ENCODE peak calls at places on chromosomes 3 and 15, in eight cellular contexts. One of them, this sample, is unnamed.

GRCh38 chr3:194691481-194692281 is 6.0 kb downstream of the FAM43A start:
- DNase-seq in MM.1S: no peak
- DNase-seq in mammary epithelial cell: no peak
- DNase-seq in activated B cell treated with CpG ODN at 0.5 μM for 24 hours: peak
- DNase-seq in colonic mucosa: no peak
- DNase-seq in HFF-Myc: no peak
- DNase-seq in AG09309: no peak
- DNase-seq in cardiac fibroblast: peak
- DNase-seq in this sample: no peak

GRCh38 chr3:186315581-186316354 is 46.3 kb downstream of the DGKG start:
- DNase-seq in MM.1S: no peak
- DNase-seq in mammary epithelial cell: no peak
- DNase-seq in activated B cell treated with CpG ODN at 0.5 μM for 24 hours: no peak
- DNase-seq in colonic mucosa: no peak
- DNase-seq in HFF-Myc: no peak
- DNase-seq in AG09309: no peak
- DNase-seq in cardiac fibroblast: peak
- DNase-seq in this sample: peak

GRCh38 chr3:37321260-37321852 is 147.0 kb upstream of the LRRFIP2 start:
- DNase-seq in MM.1S: no peak
- DNase-seq in mammary epithelial cell: no peak
- DNase-seq in activated B cell treated with CpG ODN at 0.5 μM for 24 hours: no peak
- DNase-seq in colonic mucosa: no peak
- DNase-seq in HFF-Myc: no peak
- DNase-seq in AG09309: no peak
- DNase-seq in cardiac fibroblast: peak
- DNase-seq in this sample: no peak

GRCh38 chr15:83598031-83598430 is 55.9 kb upstream of the ADAMTSL3 start:
- DNase-seq in MM.1S: no peak
- DNase-seq in mammary epithelial cell: no peak
- DNase-seq in activated B cell treated with CpG ODN at 0.5 μM for 24 hours: no peak
- DNase-seq in colonic mucosa: no peak
- DNase-seq in HFF-Myc: no peak
- DNase-seq in AG09309: no peak
- DNase-seq in cardiac fibroblast: no peak
- DNase-seq in this sample: no peak

GRCh38 chr3:45529697-45530096 is 64.9 kb upstream of the LIMD1 start:
- DNase-seq in MM.1S: no peak
- DNase-seq in mammary epithelial cell: peak
- DNase-seq in activated B cell treated with CpG ODN at 0.5 μM for 24 hours: no peak
- DNase-seq in colonic mucosa: no peak
- DNase-seq in HFF-Myc: no peak
- DNase-seq in AG09309: no peak
- DNase-seq in cardiac fibroblast: no peak
- DNase-seq in this sample: no peak

GRCh38 chr15:69337133-69337532 is 38.4 kb downstream of the PAQR5 start:
- DNase-seq in MM.1S: no peak
- DNase-seq in mammary epithelial cell: no peak
- DNase-seq in activated B cell treated with CpG ODN at 0.5 μM for 24 hours: no peak
- DNase-seq in colonic mucosa: no peak
- DNase-seq in HFF-Myc: peak
- DNase-seq in AG09309: peak
- DNase-seq in cardiac fibroblast: peak
- DNase-seq in this sample: peak

GRCh38 chr3:7740458-7740857 is 761.2 kb upstream of the LMCD1 start:
- DNase-seq in MM.1S: no peak
- DNase-seq in mammary epithelial cell: no peak
- DNase-seq in activated B cell treated with CpG ODN at 0.5 μM for 24 hours: no peak
- DNase-seq in colonic mucosa: no peak
- DNase-seq in HFF-Myc: no peak
- DNase-seq in AG09309: no peak
- DNase-seq in cardiac fibroblast: no peak
- DNase-seq in this sample: no peak

GRCh38 chr15:87362531-87362930 is 894.0 kb downstream of the NTRK3 start:
- DNase-seq in MM.1S: no peak
- DNase-seq in mammary epithelial cell: peak
- DNase-seq in activated B cell treated with CpG ODN at 0.5 μM for 24 hours: no peak
- DNase-seq in colonic mucosa: no peak
- DNase-seq in HFF-Myc: no peak
- DNase-seq in AG09309: no peak
- DNase-seq in cardiac fibroblast: peak
- DNase-seq in this sample: no peak

GRCh38 chr15:60761505-60761845 is 282.5 kb upstream of the ICE2 start:
- DNase-seq in MM.1S: no peak
- DNase-seq in mammary epithelial cell: no peak
- DNase-seq in activated B cell treated with CpG ODN at 0.5 μM for 24 hours: no peak
- DNase-seq in colonic mucosa: no peak
- DNase-seq in HFF-Myc: no peak
- DNase-seq in AG09309: no peak
- DNase-seq in cardiac fibroblast: no peak
- DNase-seq in this sample: no peak

GRCh38 chr3:115293321-115293720 is 146.2 kb upstream of the ZBTB20 start:
- DNase-seq in MM.1S: no peak
- DNase-seq in mammary epithelial cell: no peak
- DNase-seq in activated B cell treated with CpG ODN at 0.5 μM for 24 hours: no peak
- DNase-seq in colonic mucosa: no peak
- DNase-seq in HFF-Myc: no peak
- DNase-seq in AG09309: no peak
- DNase-seq in cardiac fibroblast: no peak
- DNase-seq in this sample: no peak

GRCh38 chr3:187719628-187720336 is 17.4 kb upstream of the RTP2 start:
- DNase-seq in MM.1S: no peak
- DNase-seq in mammary epithelial cell: no peak
- DNase-seq in activated B cell treated with CpG ODN at 0.5 μM for 24 hours: no peak
- DNase-seq in colonic mucosa: no peak
- DNase-seq in HFF-Myc: no peak
- DNase-seq in AG09309: no peak
- DNase-seq in cardiac fibroblast: no peak
- DNase-seq in this sample: no peak

GRCh38 chr3:55631766-55632331 is 144.7 kb upstream of the WNT5A start:
- DNase-seq in MM.1S: no peak
- DNase-seq in mammary epithelial cell: no peak
- DNase-seq in activated B cell treated with CpG ODN at 0.5 μM for 24 hours: no peak
- DNase-seq in colonic mucosa: no peak
- DNase-seq in HFF-Myc: no peak
- DNase-seq in AG09309: no peak
- DNase-seq in cardiac fibroblast: no peak
- DNase-seq in this sample: no peak

GRCh38 chr3:55630921-55631299 is 143.8 kb upstream of the WNT5A start:
- DNase-seq in MM.1S: no peak
- DNase-seq in mammary epithelial cell: no peak
- DNase-seq in activated B cell treated with CpG ODN at 0.5 μM for 24 hours: no peak
- DNase-seq in colonic mucosa: no peak
- DNase-seq in HFF-Myc: no peak
- DNase-seq in AG09309: no peak
- DNase-seq in cardiac fibroblast: no peak
- DNase-seq in this sample: no peak

GRCh38 chr3:55630280-55630920 is 143.3 kb upstream of the WNT5A start:
- DNase-seq in MM.1S: no peak
- DNase-seq in mammary epithelial cell: no peak
- DNase-seq in activated B cell treated with CpG ODN at 0.5 μM for 24 hours: no peak
- DNase-seq in colonic mucosa: peak
- DNase-seq in HFF-Myc: no peak
- DNase-seq in AG09309: no peak
- DNase-seq in cardiac fibroblast: no peak
- DNase-seq in this sample: no peak

GRCh38 chr3:55634345-55634744 is 147.2 kb upstream of the WNT5A start:
- DNase-seq in MM.1S: no peak
- DNase-seq in mammary epithelial cell: no peak
- DNase-seq in activated B cell treated with CpG ODN at 0.5 μM for 24 hours: no peak
- DNase-seq in colonic mucosa: no peak
- DNase-seq in HFF-Myc: no peak
- DNase-seq in AG09309: no peak
- DNase-seq in cardiac fibroblast: no peak
- DNase-seq in this sample: no peak

GRCh38 chr3:55633333-55633732 is 146.2 kb upstream of the WNT5A start:
- DNase-seq in MM.1S: no peak
- DNase-seq in mammary epithelial cell: no peak
- DNase-seq in activated B cell treated with CpG ODN at 0.5 μM for 24 hours: no peak
- DNase-seq in colonic mucosa: no peak
- DNase-seq in HFF-Myc: no peak
- DNase-seq in AG09309: no peak
- DNase-seq in cardiac fibroblast: no peak
- DNase-seq in this sample: no peak
- TF ChIP-seq CTCF in MM.1S: no peak
- TF ChIP-seq CTCF in mammary epithelial cell: no peak
- TF ChIP-seq CTCF in activated B cell treated with CpG ODN at 0.5 μM for 24 hours: no peak
- TF ChIP-seq CTCF in colonic mucosa: no peak
- TF ChIP-seq CTCF in HFF-Myc: no peak
- TF ChIP-seq CTCF in AG09309: no peak
- TF ChIP-seq CTCF in cardiac fibroblast: no peak
- TF ChIP-seq CTCF in this sample: peak

DNA sequence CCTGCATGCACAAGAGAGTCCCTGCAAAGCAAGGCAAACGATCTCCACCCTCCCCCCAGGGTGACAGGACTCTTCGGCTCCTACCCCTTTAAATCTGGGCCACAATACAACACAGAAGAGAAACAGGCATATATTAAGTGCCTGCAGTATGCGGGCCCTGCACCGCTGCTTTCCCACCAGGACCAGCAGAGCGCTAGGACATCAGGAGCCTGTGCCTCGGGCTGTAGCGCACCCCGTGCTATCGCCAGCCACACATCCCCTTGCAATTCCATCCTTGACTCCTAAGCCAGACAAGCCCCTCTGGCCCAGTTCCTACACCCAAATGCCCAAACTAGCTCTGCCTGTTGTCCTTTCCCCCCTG is 4.1 kb downstream of the GALNT15 start:
- DNase-seq in MM.1S: no peak
- DNase-seq in mammary epithelial cell: no peak
- DNase-seq in activated B cell treated with CpG ODN at 0.5 μM for 24 hours: no peak
- DNase-seq in colonic mucosa: no peak
- DNase-seq in HFF-Myc: no peak
- DNase-seq in AG09309: no peak
- DNase-seq in cardiac fibroblast: no peak
- DNase-seq in this sample: no peak
- TF ChIP-seq CTCF in MM.1S: no peak
- TF ChIP-seq CTCF in mammary epithelial cell: no peak
- TF ChIP-seq CTCF in activated B cell treated with CpG ODN at 0.5 μM for 24 hours: no peak
- TF ChIP-seq CTCF in colonic mucosa: no peak
- TF ChIP-seq CTCF in HFF-Myc: no peak
- TF ChIP-seq CTCF in AG09309: no peak
- TF ChIP-seq CTCF in cardiac fibroblast: no peak
- TF ChIP-seq CTCF in this sample: no peak

DNA sequence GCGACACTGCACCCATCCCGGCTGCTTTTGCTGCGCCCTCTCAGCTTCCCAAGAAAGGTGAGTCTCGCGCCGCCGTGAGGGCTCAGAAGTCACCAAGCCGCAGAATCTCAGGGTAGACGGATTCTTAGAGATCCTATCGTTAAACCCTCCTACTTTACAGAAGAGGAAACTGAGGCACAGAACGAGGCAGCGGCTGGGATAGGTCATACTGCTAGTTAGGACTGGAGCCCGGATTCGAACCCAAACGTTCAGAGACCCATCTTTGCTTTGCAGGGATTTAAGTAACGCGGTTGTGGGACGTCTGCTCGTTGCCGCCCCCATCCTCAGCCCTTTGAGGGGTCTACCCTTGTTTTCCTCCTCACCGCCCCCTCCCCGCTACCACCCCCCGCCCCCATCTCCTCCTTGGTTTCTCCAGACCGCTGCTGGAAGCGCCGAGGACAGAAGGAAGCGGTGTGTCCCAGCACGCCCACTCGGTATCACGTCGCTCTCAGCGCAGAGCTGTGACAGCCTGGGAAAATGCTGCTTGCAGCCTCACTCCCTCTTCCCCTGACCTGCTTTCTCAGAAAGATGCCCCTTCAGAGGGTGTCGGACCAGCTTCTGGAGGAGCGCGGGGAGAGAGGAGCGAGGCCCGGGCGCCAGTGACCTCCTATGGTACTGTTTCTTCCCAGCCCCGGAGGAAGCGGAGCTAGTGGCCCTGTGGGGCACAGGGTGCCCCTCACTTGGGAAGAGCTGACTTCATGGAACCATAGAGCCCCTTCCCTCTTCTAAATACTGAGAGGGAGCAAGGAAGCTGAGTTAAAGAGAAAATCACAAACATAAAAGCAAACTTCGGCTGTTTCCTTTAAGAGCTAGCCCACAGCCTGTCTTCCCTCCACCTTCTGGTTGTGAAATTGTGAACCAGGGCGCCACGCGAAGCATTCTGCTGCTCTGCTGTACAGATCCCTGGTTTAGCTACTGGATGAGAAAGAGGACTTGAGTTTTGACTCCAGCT is 573 bp downstream of the IL1RAP start:
- DNase-seq in MM.1S: peak
- DNase-seq in mammary epithelial cell: peak
- DNase-seq in activated B cell treated with CpG ODN at 0.5 μM for 24 hours: peak
- DNase-seq in colonic mucosa: peak
- DNase-seq in HFF-Myc: no peak
- DNase-seq in AG09309: no peak
- DNase-seq in cardiac fibroblast: peak
- DNase-seq in this sample: peak
- TF ChIP-seq CTCF in MM.1S: no peak
- TF ChIP-seq CTCF in mammary epithelial cell: no peak
- TF ChIP-seq CTCF in activated B cell treated with CpG ODN at 0.5 μM for 24 hours: no peak
- TF ChIP-seq CTCF in colonic mucosa: no peak
- TF ChIP-seq CTCF in HFF-Myc: no peak
- TF ChIP-seq CTCF in AG09309: no peak
- TF ChIP-seq CTCF in cardiac fibroblast: no peak
- TF ChIP-seq CTCF in this sample: no peak

GRCh38 chr3:54536450-54536849 is 391.4 kb downstream of the LRTM1 start:
- DNase-seq in MM.1S: no peak
- DNase-seq in mammary epithelial cell: no peak
- DNase-seq in activated B cell treated with CpG ODN at 0.5 μM for 24 hours: no peak
- DNase-seq in colonic mucosa: no peak
- DNase-seq in HFF-Myc: no peak
- DNase-seq in AG09309: no peak
- DNase-seq in cardiac fibroblast: no peak
- DNase-seq in this sample: no peak

GRCh38 chr3:54535619-54536018 is 392.2 kb downstream of the LRTM1 start:
- DNase-seq in MM.1S: no peak
- DNase-seq in mammary epithelial cell: no peak
- DNase-seq in activated B cell treated with CpG ODN at 0.5 μM for 24 hours: no peak
- DNase-seq in colonic mucosa: no peak
- DNase-seq in HFF-Myc: no peak
- DNase-seq in AG09309: no peak
- DNase-seq in cardiac fibroblast: no peak
- DNase-seq in this sample: no peak

GRCh38 chr3:54537506-54537905 is 390.4 kb downstream of the LRTM1 start:
- DNase-seq in MM.1S: no peak
- DNase-seq in mammary epithelial cell: no peak
- DNase-seq in activated B cell treated with CpG ODN at 0.5 μM for 24 hours: no peak
- DNase-seq in colonic mucosa: no peak
- DNase-seq in HFF-Myc: no peak
- DNase-seq in AG09309: no peak
- DNase-seq in cardiac fibroblast: no peak
- DNase-seq in this sample: no peak

GRCh38 chr3:54531741-54532140 is 396.1 kb downstream of the LRTM1 start:
- DNase-seq in MM.1S: no peak
- DNase-seq in mammary epithelial cell: no peak
- DNase-seq in activated B cell treated with CpG ODN at 0.5 μM for 24 hours: no peak
- DNase-seq in colonic mucosa: no peak
- DNase-seq in HFF-Myc: no peak
- DNase-seq in AG09309: no peak
- DNase-seq in cardiac fibroblast: no peak
- DNase-seq in this sample: no peak

DNA sequence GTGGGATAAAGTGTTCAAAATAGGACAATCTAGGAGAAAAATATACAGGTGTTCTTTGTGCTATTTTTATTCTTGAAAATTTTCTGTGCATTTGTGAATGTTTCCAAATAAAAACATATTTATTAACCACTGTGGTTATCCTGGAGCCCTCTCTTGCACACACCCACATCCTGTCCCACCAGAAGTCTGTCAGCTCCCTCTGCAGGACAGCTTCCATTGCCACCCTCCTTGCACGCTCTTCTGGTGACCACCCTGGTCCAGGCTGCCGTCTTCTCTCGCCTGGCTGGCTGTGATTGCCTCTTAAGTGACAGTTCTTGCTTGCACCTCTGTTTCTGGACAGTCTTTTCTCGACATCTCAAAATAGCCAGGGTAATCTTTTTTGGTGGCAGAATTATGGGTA is 394.0 kb downstream of the LRTM1 start:
- DNase-seq in MM.1S: no peak
- DNase-seq in mammary epithelial cell: no peak
- DNase-seq in activated B cell treated with CpG ODN at 0.5 μM for 24 hours: no peak
- DNase-seq in colonic mucosa: no peak
- DNase-seq in HFF-Myc: no peak
- DNase-seq in AG09309: no peak
- DNase-seq in cardiac fibroblast: no peak
- DNase-seq in this sample: no peak
- TF ChIP-seq CTCF in MM.1S: no peak
- TF ChIP-seq CTCF in mammary epithelial cell: no peak
- TF ChIP-seq CTCF in activated B cell treated with CpG ODN at 0.5 μM for 24 hours: no peak
- TF ChIP-seq CTCF in colonic mucosa: no peak
- TF ChIP-seq CTCF in HFF-Myc: no peak
- TF ChIP-seq CTCF in AG09309: no peak
- TF ChIP-seq CTCF in cardiac fibroblast: no peak
- TF ChIP-seq CTCF in this sample: no peak

This sample was measured in HFFc6.